ENCODE peak calls at places on chromosomes 7 and 10, in four cellular contexts. One of them, this sample, is unnamed.

GRCh38 chr10:113686028-113686427 is 6.3 kb downstream of the CASP7 start:
- DNase-seq in H1: no peak
- DNase-seq in K562: no peak
- DNase-seq in HepG2: no peak
- DNase-seq in this sample: no peak

GRCh38 chr7:86431761-86432160 is 211.9 kb upstream of the GRM3 start:
- DNase-seq in H1: no peak
- DNase-seq in HepG2: no peak
- DNase-seq in K562: no peak
- DNase-seq in this sample: no peak

GRCh38 chr10:121880842-121881423 is 46.9 kb downstream of the ATE1 start:
- DNase-seq in K562: no peak
- DNase-seq in HepG2: peak; percentile 16
- DNase-seq in H1: no peak
- DNase-seq in this sample: no peak

GRCh38 chr7:19772858-19773337 is 519 bp downstream of the TMEM196 start:
- DNase-seq in HepG2: no peak
- DNase-seq in K562: no peak
- DNase-seq in H1: peak; percentile 83
- DNase-seq in this sample: no peak

GRCh38 chr7:91351374-91351773 is 87.1 kb downstream of the FZD1 start:
- DNase-seq in HepG2: peak; percentile 3
- DNase-seq in K562: no peak
- DNase-seq in H1: no peak
- DNase-seq in this sample: no peak

GRCh38 chr7:43938892-43939482 is 12.8 kb downstream of the UBE2D4 start:
- DNase-seq in HepG2: no peak
- DNase-seq in H1: no peak
- DNase-seq in K562: no peak
- DNase-seq in this sample: no peak

GRCh38 chr7:29807179-29807841 is 1.0 kb downstream of the WIPF3 start:
- DNase-seq in H1: peak; percentile 67
- DNase-seq in HepG2: peak; percentile 15
- DNase-seq in K562: no peak
- DNase-seq in this sample: peak; percentile 34

GRCh38 chr7:149725916-149726315 is 47.5 kb downstream of the ZNF467 start:
- DNase-seq in HepG2: no peak
- DNase-seq in H1: no peak
- DNase-seq in K562: no peak
- DNase-seq in this sample: no peak

GRCh38 chr10:71349401-71349800 is 30.3 kb downstream of the SLC29A3 start:
- DNase-seq in HepG2: no peak
- DNase-seq in K562: no peak
- DNase-seq in H1: no peak
- DNase-seq in this sample: no peak

GRCh38 chr10:67011981-67012380 is 86.1 kb downstream of the LRRTM3 start:
- DNase-seq in K562: no peak
- DNase-seq in H1: no peak
- DNase-seq in HepG2: no peak
- DNase-seq in this sample: no peak

GRCh38 chr7:33950047-33950714 is 44.8 kb downstream of the BMPER start:
- DNase-seq in H1: no peak
- DNase-seq in HepG2: no peak
- DNase-seq in K562: no peak
- DNase-seq in this sample: no peak

DNA sequence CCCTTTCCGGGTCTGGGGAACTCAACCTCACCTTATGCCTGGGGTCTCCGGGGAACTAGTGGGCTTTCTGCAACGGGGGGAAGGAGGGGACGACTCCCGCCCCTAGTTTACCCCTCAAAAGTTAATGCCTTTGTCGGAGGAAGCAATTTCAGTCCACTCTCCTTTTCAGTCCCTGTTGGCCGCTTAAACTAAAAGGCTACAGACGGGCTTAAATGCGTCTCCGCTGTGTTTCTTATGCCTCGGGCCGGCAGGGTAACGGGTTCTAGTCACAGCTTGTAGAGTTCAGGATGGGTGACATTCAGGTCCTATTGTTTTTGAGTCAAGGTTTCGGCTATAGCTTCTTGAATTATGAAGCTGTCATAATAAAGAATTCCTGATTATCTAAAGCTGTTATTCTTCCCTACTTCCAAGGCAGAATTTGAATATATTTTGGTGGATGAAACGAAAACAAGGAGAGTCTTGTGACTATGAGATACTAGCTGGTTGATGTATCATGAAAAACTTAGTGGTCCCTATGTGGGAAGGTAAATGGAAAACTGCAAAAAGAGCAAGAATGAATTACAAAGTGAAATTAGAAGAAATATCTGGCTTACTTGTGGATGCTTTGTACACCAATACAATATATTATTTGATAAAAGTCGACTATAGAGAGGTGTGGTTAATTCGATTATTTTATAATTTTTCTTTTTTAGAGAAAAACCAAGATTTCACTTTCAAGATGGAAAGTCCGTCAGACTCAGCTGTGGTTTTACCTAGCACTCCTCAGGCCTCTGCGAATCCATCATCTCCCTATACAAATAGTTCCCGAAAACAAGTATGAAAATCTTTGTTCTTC is 519 bp downstream of the SFR1 start:
- DNase-seq in HepG2: no peak
- DNase-seq in H1: no peak
- DNase-seq in K562: peak; percentile 10
- DNase-seq in this sample: no peak
- TF ChIP-seq FOSL1 in HepG2: no peak
- TF ChIP-seq FOSL1 in H1: no peak
- TF ChIP-seq FOSL1 in K562: no peak
- TF ChIP-seq FOSL1 in this sample: no peak

DNA sequence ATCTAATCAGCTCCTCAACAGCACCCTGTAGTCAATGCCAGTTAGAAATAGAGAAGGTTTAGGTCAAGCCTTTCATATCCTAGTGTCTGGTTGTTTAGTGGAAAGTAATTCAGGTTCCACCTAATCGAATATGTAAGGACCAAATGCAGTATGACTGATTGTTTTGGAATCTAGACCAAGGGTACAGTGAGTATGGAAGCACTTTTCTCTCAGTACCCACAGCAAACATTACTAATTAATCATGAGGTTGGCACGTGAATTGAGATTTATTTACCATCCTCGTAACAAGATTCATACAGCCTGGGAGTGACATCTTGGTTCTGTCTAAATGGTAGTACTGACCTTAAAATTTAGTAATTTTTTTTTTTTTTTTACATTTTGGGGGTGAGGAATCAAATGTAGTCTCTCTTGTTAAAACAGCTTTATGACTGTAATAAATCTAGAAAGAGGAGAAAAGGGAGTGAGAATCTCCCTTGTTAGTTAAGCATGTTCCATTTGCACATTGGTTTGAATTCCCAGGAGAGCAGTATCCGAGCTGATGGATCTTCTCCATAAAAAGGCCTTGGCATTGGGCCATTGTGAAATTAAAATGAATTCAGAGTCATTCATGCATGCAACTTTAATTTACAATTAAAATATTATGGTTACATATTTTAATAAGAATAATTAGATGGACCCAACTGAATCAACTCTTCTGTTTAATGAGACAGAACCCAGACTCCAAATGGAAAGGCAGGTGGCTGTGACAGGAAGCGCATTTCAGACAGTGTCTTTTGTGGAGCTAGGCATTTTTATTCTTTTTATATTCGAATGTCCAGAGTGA is 57.5 kb downstream of the SNX10 start:
- DNase-seq in H1: no peak
- DNase-seq in HepG2: no peak
- DNase-seq in K562: no peak
- DNase-seq in this sample: no peak
- TF ChIP-seq SP1 in H1: no peak
- TF ChIP-seq SP1 in HepG2: no peak
- TF ChIP-seq SP1 in K562: no peak
- TF ChIP-seq SP1 in this sample: no peak

GRCh38 chr7:74032191-74032490 is 4.2 kb downstream of the ELN start:
- DNase-seq in HepG2: no peak
- DNase-seq in H1: no peak
- DNase-seq in K562: no peak
- DNase-seq in this sample: no peak
- TF ChIP-seq FOSL1 in HepG2: no peak
- TF ChIP-seq FOSL1 in H1: no peak
- TF ChIP-seq FOSL1 in K562: no peak
- TF ChIP-seq FOSL1 in this sample: no peak

DNA sequence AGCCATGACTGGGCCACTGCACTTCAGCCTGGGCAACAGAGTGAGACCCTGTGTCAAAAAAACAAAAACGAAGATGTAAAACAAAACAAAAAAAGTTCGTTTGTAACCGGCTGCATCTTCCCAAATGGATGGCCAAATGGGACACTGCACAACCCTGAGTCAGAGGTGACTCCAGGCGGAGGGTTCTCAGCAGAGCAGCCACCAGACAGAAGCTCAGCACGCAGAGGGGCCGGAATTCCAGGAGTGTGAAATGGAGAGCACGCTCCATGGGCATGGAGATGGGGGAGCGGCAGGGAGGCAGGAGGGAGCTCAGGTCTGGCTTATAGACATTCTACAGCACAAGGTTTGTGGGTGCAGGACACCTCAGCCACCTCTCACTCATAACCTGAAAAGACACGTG is 227.0 kb downstream of the MAD1L1 start:
- DNase-seq in K562: no peak
- DNase-seq in HepG2: no peak
- DNase-seq in H1: no peak
- DNase-seq in this sample: no peak
- TF ChIP-seq SP1 in K562: no peak
- TF ChIP-seq SP1 in HepG2: no peak
- TF ChIP-seq SP1 in H1: no peak
- TF ChIP-seq SP1 in this sample: no peak